ENCODE peak calls at places on chromosomes 1 and 21, in eight cellular contexts. One of them, this sample, is unnamed.
A peak's percentile ranks its signal among the peaks of the same experiment; 100 is the strongest.

GRCh38 chr1:194289569-194290266 is 1103.3 kb upstream of the B3GALT2 start:
- DNase-seq in GM20000: peak; percentile 11
- DNase-seq in HFFc6: no peak
- DNase-seq in coronary artery: no peak
- DNase-seq in CD8-positive, alpha-beta T cell: peak; percentile 72
- DNase-seq in heart left ventricle: no peak
- DNase-seq in kidney: no peak
- DNase-seq in esophagus squamous epithelium: no peak
- DNase-seq in this sample: no peak

GRCh38 chr1:97738270-97738669 is 182.6 kb downstream of the DPYD start:
- DNase-seq in GM20000: no peak
- DNase-seq in HFFc6: no peak
- DNase-seq in coronary artery: no peak
- DNase-seq in CD8-positive, alpha-beta T cell: no peak
- DNase-seq in heart left ventricle: no peak
- DNase-seq in kidney: no peak
- DNase-seq in esophagus squamous epithelium: no peak
- DNase-seq in this sample: no peak

GRCh38 chr1:18667333-18667732 is 36.7 kb downstream of the PAX7 start:
- DNase-seq in GM20000: no peak
- DNase-seq in HFFc6: no peak
- DNase-seq in coronary artery: no peak
- DNase-seq in CD8-positive, alpha-beta T cell: no peak
- DNase-seq in heart left ventricle: no peak
- DNase-seq in kidney: no peak
- DNase-seq in esophagus squamous epithelium: no peak
- DNase-seq in this sample: no peak

GRCh38 chr1:196344462-196344861 is 263.8 kb downstream of the KCNT2 start:
- DNase-seq in GM20000: no peak
- DNase-seq in HFFc6: no peak
- DNase-seq in coronary artery: no peak
- DNase-seq in CD8-positive, alpha-beta T cell: no peak
- DNase-seq in heart left ventricle: no peak
- DNase-seq in kidney: no peak
- DNase-seq in esophagus squamous epithelium: no peak
- DNase-seq in this sample: no peak

GRCh38 chr1:221435510-221435909 is 306.4 kb downstream of the DUSP10 start:
- DNase-seq in GM20000: peak; percentile 52
- DNase-seq in HFFc6: peak; percentile 76
- DNase-seq in coronary artery: no peak
- DNase-seq in CD8-positive, alpha-beta T cell: no peak
- DNase-seq in heart left ventricle: no peak
- DNase-seq in kidney: no peak
- DNase-seq in esophagus squamous epithelium: no peak
- DNase-seq in this sample: no peak

GRCh38 chr1:89999208-89999607 is 4.3 kb downstream of the ZNF326 start:
- DNase-seq in GM20000: no peak
- DNase-seq in HFFc6: no peak
- DNase-seq in coronary artery: no peak
- DNase-seq in CD8-positive, alpha-beta T cell: no peak
- DNase-seq in heart left ventricle: no peak
- DNase-seq in kidney: no peak
- DNase-seq in esophagus squamous epithelium: no peak
- DNase-seq in this sample: no peak

GRCh38 chr21:41121785-41122415 is 46.1 kb upstream of the BACE2 start:
- DNase-seq in GM20000: peak; percentile 56
- DNase-seq in HFFc6: peak; percentile 44
- DNase-seq in coronary artery: peak; percentile 84
- DNase-seq in CD8-positive, alpha-beta T cell: no peak
- DNase-seq in heart left ventricle: peak; percentile 79
- DNase-seq in kidney: peak; percentile 82
- DNase-seq in esophagus squamous epithelium: peak; percentile 20
- DNase-seq in this sample: no peak

GRCh38 chr1:57468661-57469523 is 45.0 kb upstream of the DAB1 start:
- DNase-seq in GM20000: no peak
- DNase-seq in HFFc6: peak; percentile 45
- DNase-seq in coronary artery: no peak
- DNase-seq in CD8-positive, alpha-beta T cell: no peak
- DNase-seq in heart left ventricle: no peak
- DNase-seq in kidney: no peak
- DNase-seq in esophagus squamous epithelium: no peak
- DNase-seq in this sample: peak; percentile 66

GRCh38 chr1:24621121-24621520 is 22.0 kb upstream of the SRRM1 start:
- DNase-seq in GM20000: no peak
- DNase-seq in HFFc6: peak; percentile 9
- DNase-seq in coronary artery: no peak
- DNase-seq in CD8-positive, alpha-beta T cell: no peak
- DNase-seq in heart left ventricle: no peak
- DNase-seq in kidney: no peak
- DNase-seq in esophagus squamous epithelium: no peak
- DNase-seq in this sample: no peak

GRCh38 chr1:31243451-31244286 is 4.0 kb upstream of the NKAIN1 start:
- DNase-seq in GM20000: no peak
- DNase-seq in HFFc6: no peak
- DNase-seq in coronary artery: no peak
- DNase-seq in CD8-positive, alpha-beta T cell: no peak
- DNase-seq in heart left ventricle: no peak
- DNase-seq in kidney: no peak
- DNase-seq in esophagus squamous epithelium: no peak
- DNase-seq in this sample: no peak

GRCh38 chr1:57747818-57748217 is 324.0 kb upstream of the DAB1 start:
- DNase-seq in GM20000: no peak
- DNase-seq in HFFc6: no peak
- DNase-seq in coronary artery: no peak
- DNase-seq in CD8-positive, alpha-beta T cell: no peak
- DNase-seq in heart left ventricle: no peak
- DNase-seq in kidney: no peak
- DNase-seq in esophagus squamous epithelium: no peak
- DNase-seq in this sample: no peak

GRCh38 chr1:154502066-154502741 is at the start of the genes SHE and TDRD10:
- DNase-seq in GM20000: peak; percentile 65
- DNase-seq in HFFc6: no peak
- DNase-seq in coronary artery: no peak
- DNase-seq in CD8-positive, alpha-beta T cell: no peak
- DNase-seq in heart left ventricle: peak; percentile 74
- DNase-seq in kidney: peak; percentile 83
- DNase-seq in esophagus squamous epithelium: no peak
- DNase-seq in this sample: no peak

GRCh38 chr1:173570370-173571030 is 32.4 kb downstream of the SLC9C2 start:
- DNase-seq in GM20000: no peak
- DNase-seq in HFFc6: no peak
- DNase-seq in coronary artery: no peak
- DNase-seq in CD8-positive, alpha-beta T cell: no peak
- DNase-seq in heart left ventricle: no peak
- DNase-seq in kidney: no peak
- DNase-seq in esophagus squamous epithelium: no peak
- DNase-seq in this sample: no peak

GRCh38 chr1:31814631-31815306 is 1.1 kb downstream of the SPOCD1 start:
- DNase-seq in GM20000: no peak
- DNase-seq in HFFc6: no peak
- DNase-seq in coronary artery: no peak
- DNase-seq in CD8-positive, alpha-beta T cell: no peak
- DNase-seq in heart left ventricle: no peak
- DNase-seq in kidney: no peak
- DNase-seq in esophagus squamous epithelium: no peak
- DNase-seq in this sample: no peak

GRCh38 chr1:42937141-42937696 is 21.4 kb downstream of the SLC2A1 start:
- DNase-seq in GM20000: no peak
- DNase-seq in HFFc6: peak; percentile 69
- DNase-seq in coronary artery: no peak
- DNase-seq in CD8-positive, alpha-beta T cell: no peak
- DNase-seq in heart left ventricle: no peak
- DNase-seq in kidney: no peak
- DNase-seq in esophagus squamous epithelium: no peak
- DNase-seq in this sample: peak; percentile 80

GRCh38 chr1:33191731-33192275 is 10.0 kb upstream of the TRIM62 start:
- DNase-seq in GM20000: no peak
- DNase-seq in HFFc6: no peak
- DNase-seq in coronary artery: no peak
- DNase-seq in CD8-positive, alpha-beta T cell: no peak
- DNase-seq in heart left ventricle: no peak
- DNase-seq in kidney: no peak
- DNase-seq in esophagus squamous epithelium: no peak
- DNase-seq in this sample: no peak

GRCh38 chr1:172917972-172918371 is 132.8 kb downstream of the TNFSF18 start:
- DNase-seq in GM20000: no peak
- DNase-seq in HFFc6: peak; percentile 94
- DNase-seq in coronary artery: no peak
- DNase-seq in CD8-positive, alpha-beta T cell: no peak
- DNase-seq in heart left ventricle: no peak
- DNase-seq in kidney: no peak
- DNase-seq in esophagus squamous epithelium: no peak
- DNase-seq in this sample: peak; percentile 91

GRCh38 chr21:38986460-38987395 is 181.0 kb downstream of the ETS2 start:
- DNase-seq in GM20000: no peak
- DNase-seq in HFFc6: no peak
- DNase-seq in coronary artery: no peak
- DNase-seq in CD8-positive, alpha-beta T cell: no peak
- DNase-seq in heart left ventricle: no peak
- DNase-seq in kidney: no peak
- DNase-seq in esophagus squamous epithelium: no peak
- DNase-seq in this sample: no peak

GRCh38 chr1:151639466-151639865 is 27.6 kb downstream of the SNX27 start:
- DNase-seq in GM20000: no peak
- DNase-seq in HFFc6: peak; percentile 38
- DNase-seq in coronary artery: no peak
- DNase-seq in CD8-positive, alpha-beta T cell: no peak
- DNase-seq in heart left ventricle: no peak
- DNase-seq in kidney: no peak
- DNase-seq in esophagus squamous epithelium: no peak
- DNase-seq in this sample: peak; percentile 66

GRCh38 chr1:3058263-3059030 is 10.6 kb upstream of the PRDM16 start:
- DNase-seq in GM20000: no peak
- DNase-seq in HFFc6: no peak
- DNase-seq in coronary artery: peak; percentile 43
- DNase-seq in CD8-positive, alpha-beta T cell: no peak
- DNase-seq in heart left ventricle: no peak
- DNase-seq in kidney: no peak
- DNase-seq in esophagus squamous epithelium: no peak
- DNase-seq in this sample: no peak

GRCh38 chr1:9534953-9535352 is 4.3 kb upstream of the SLC25A33 start:
- DNase-seq in GM20000: no peak
- DNase-seq in HFFc6: no peak
- DNase-seq in coronary artery: no peak
- DNase-seq in CD8-positive, alpha-beta T cell: no peak
- DNase-seq in heart left ventricle: no peak
- DNase-seq in kidney: no peak
- DNase-seq in esophagus squamous epithelium: no peak
- DNase-seq in this sample: no peak

GRCh38 chr1:8464987-8465386 is 147.1 kb downstream of the SLC45A1 start:
- DNase-seq in GM20000: no peak
- DNase-seq in HFFc6: no peak
- DNase-seq in coronary artery: no peak
- DNase-seq in CD8-positive, alpha-beta T cell: no peak
- DNase-seq in heart left ventricle: no peak
- DNase-seq in kidney: no peak
- DNase-seq in esophagus squamous epithelium: no peak
- DNase-seq in this sample: no peak
- TF ChIP-seq CTCF in GM20000: no peak
- TF ChIP-seq CTCF in HFFc6: no peak
- TF ChIP-seq CTCF in coronary artery: no peak
- TF ChIP-seq CTCF in CD8-positive, alpha-beta T cell: no peak
- TF ChIP-seq CTCF in heart left ventricle: no peak
- TF ChIP-seq CTCF in kidney: no peak
- TF ChIP-seq CTCF in esophagus squamous epithelium: no peak
- TF ChIP-seq CTCF in this sample: peak; percentile 25

GRCh38 chr1:150268342-150268705 is 492 bp downstream of the APH1A start:
- DNase-seq in GM20000: no peak
- DNase-seq in HFFc6: no peak
- DNase-seq in coronary artery: no peak
- DNase-seq in CD8-positive, alpha-beta T cell: peak; percentile 65
- DNase-seq in heart left ventricle: no peak
- DNase-seq in kidney: peak; percentile 79
- DNase-seq in esophagus squamous epithelium: no peak
- DNase-seq in this sample: no peak

GRCh38 chr1:150267896-150268295 is 920 bp downstream of the APH1A start:
- DNase-seq in GM20000: no peak
- DNase-seq in HFFc6: peak; percentile 0
- DNase-seq in coronary artery: no peak
- DNase-seq in CD8-positive, alpha-beta T cell: no peak
- DNase-seq in heart left ventricle: no peak
- DNase-seq in kidney: no peak
- DNase-seq in esophagus squamous epithelium: no peak
- DNase-seq in this sample: no peak

GRCh38 chr1:150268706-150269403 is at the start of gene APH1A:
- DNase-seq in GM20000: peak; percentile 95
- DNase-seq in HFFc6: peak; percentile 98
- DNase-seq in coronary artery: peak; percentile 98
- DNase-seq in CD8-positive, alpha-beta T cell: peak; percentile 92
- DNase-seq in heart left ventricle: peak; percentile 99
- DNase-seq in kidney: peak; percentile 99
- DNase-seq in esophagus squamous epithelium: peak; percentile 89
- DNase-seq in this sample: peak; percentile 66

GRCh38 chr1:150273310-150273709 is 720 bp downstream of the C1orf54 start:
- DNase-seq in GM20000: no peak
- DNase-seq in HFFc6: no peak
- DNase-seq in coronary artery: no peak
- DNase-seq in CD8-positive, alpha-beta T cell: no peak
- DNase-seq in heart left ventricle: no peak
- DNase-seq in kidney: no peak
- DNase-seq in esophagus squamous epithelium: no peak
- DNase-seq in this sample: no peak

DNA sequence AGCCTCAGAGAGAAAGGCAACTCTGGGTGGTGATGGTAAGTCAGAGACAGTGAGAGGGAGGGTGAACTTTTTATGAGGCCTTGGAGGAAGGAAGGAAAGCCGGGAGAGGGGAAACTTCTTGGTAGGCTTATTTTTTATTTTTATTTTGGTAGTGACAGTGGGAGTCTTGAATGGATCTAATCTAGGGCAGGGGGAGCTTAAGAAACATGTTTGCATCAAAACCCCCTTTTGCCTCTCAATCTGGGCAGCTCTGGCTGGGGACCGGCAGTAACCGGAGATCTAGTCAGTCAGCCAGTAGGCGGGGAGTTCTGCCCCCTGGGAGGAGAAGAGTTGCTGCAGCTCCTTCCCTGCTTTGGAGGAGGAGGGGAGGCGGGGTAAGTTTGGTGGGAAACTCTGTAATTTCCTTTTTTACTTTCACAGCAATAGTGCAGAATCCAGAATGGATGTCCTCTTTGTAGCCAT is at the start of gene C1orf54:
- DNase-seq in GM20000: no peak
- DNase-seq in HFFc6: peak; percentile 27
- DNase-seq in coronary artery: peak; percentile 84
- DNase-seq in CD8-positive, alpha-beta T cell: no peak
- DNase-seq in heart left ventricle: peak; percentile 80
- DNase-seq in kidney: peak; percentile 82
- DNase-seq in esophagus squamous epithelium: no peak
- DNase-seq in this sample: no peak
- TF ChIP-seq CTCF in GM20000: no peak
- TF ChIP-seq CTCF in HFFc6: peak; percentile 43
- TF ChIP-seq CTCF in coronary artery: no peak
- TF ChIP-seq CTCF in CD8-positive, alpha-beta T cell: no peak
- TF ChIP-seq CTCF in heart left ventricle: peak; percentile 9
- TF ChIP-seq CTCF in kidney: no peak
- TF ChIP-seq CTCF in esophagus squamous epithelium: no peak
- TF ChIP-seq CTCF in this sample: no peak

GRCh38 chr1:6209661-6210605 is 4.0 kb downstream of the RNF207 start:
- DNase-seq in GM20000: peak; percentile 34
- DNase-seq in HFFc6: no peak
- DNase-seq in coronary artery: no peak
- DNase-seq in CD8-positive, alpha-beta T cell: peak; percentile 41
- DNase-seq in heart left ventricle: no peak
- DNase-seq in kidney: peak; percentile 70
- DNase-seq in esophagus squamous epithelium: no peak
- DNase-seq in this sample: no peak
- TF ChIP-seq CTCF in GM20000: no peak
- TF ChIP-seq CTCF in HFFc6: peak; percentile 33
- TF ChIP-seq CTCF in coronary artery: no peak
- TF ChIP-seq CTCF in CD8-positive, alpha-beta T cell: no peak
- TF ChIP-seq CTCF in heart left ventricle: no peak
- TF ChIP-seq CTCF in kidney: no peak
- TF ChIP-seq CTCF in esophagus squamous epithelium: no peak
- TF ChIP-seq CTCF in this sample: peak; percentile 34

GRCh38 chr1:233376711-233377110 is 49.2 kb downstream of the MAP3K21 start:
- DNase-seq in GM20000: no peak
- DNase-seq in HFFc6: no peak
- DNase-seq in coronary artery: no peak
- DNase-seq in CD8-positive, alpha-beta T cell: no peak
- DNase-seq in heart left ventricle: no peak
- DNase-seq in kidney: no peak
- DNase-seq in esophagus squamous epithelium: no peak
- DNase-seq in this sample: no peak
- TF ChIP-seq CTCF in GM20000: no peak
- TF ChIP-seq CTCF in HFFc6: no peak
- TF ChIP-seq CTCF in coronary artery: no peak
- TF ChIP-seq CTCF in CD8-positive, alpha-beta T cell: no peak
- TF ChIP-seq CTCF in heart left ventricle: no peak
- TF ChIP-seq CTCF in kidney: no peak
- TF ChIP-seq CTCF in esophagus squamous epithelium: no peak
- TF ChIP-seq CTCF in this sample: peak; percentile 43

This sample was measured in epithelial cell of proximal tubule.